ENCODE peak calls at places on chromosomes 4 and X, in seven cellular contexts. One of them, this sample, is unnamed.

GRCh38 chrX:12954981-12955380 is 19.9 kb upstream of the TMSB4X start:
- DNase-seq in AG09309: no peak
- DNase-seq in pancreas: no peak
- DNase-seq in IMR-90: no peak
- DNase-seq in suprapubic skin: no peak
- DNase-seq in lower lobe of right lung: no peak
- DNase-seq in cardiac muscle cell: no peak
- DNase-seq in this sample: no peak

GRCh38 chrX:150063673-150064072 is 125.4 kb upstream of the EOLA2 start:
- DNase-seq in cardiac muscle cell: no peak
- DNase-seq in pancreas: no peak
- DNase-seq in suprapubic skin: no peak
- DNase-seq in AG09309: no peak
- DNase-seq in lower lobe of right lung: no peak
- DNase-seq in IMR-90: no peak
- DNase-seq in this sample: no peak

GRCh38 chr4:89752932-89753598 is 83.9 kb downstream of the SNCA start:
- DNase-seq in pancreas: peak; percentile 8
- DNase-seq in suprapubic skin: no peak
- DNase-seq in IMR-90: peak; percentile 92
- DNase-seq in cardiac muscle cell: no peak
- DNase-seq in AG09309: peak; percentile 64
- DNase-seq in lower lobe of right lung: no peak
- DNase-seq in this sample: peak; percentile 87

GRCh38 chrX:9566150-9566621 is 101.3 kb downstream of the TBL1X start:
- DNase-seq in IMR-90: peak; percentile 91
- DNase-seq in lower lobe of right lung: no peak
- DNase-seq in AG09309: peak; percentile 34
- DNase-seq in cardiac muscle cell: no peak
- DNase-seq in suprapubic skin: no peak
- DNase-seq in pancreas: peak; percentile 57
- DNase-seq in this sample: peak; percentile 87

GRCh38 chrX:125205918-125206665 is 113.6 kb upstream of the TEX13C start:
- DNase-seq in AG09309: no peak
- DNase-seq in cardiac muscle cell: peak; percentile 54
- DNase-seq in IMR-90: no peak
- DNase-seq in suprapubic skin: no peak
- DNase-seq in lower lobe of right lung: no peak
- DNase-seq in pancreas: peak; percentile 8
- DNase-seq in this sample: no peak

GRCh38 chr4:149296503-149296902 is 519.1 kb downstream of the IQCM start:
- DNase-seq in AG09309: no peak
- DNase-seq in IMR-90: no peak
- DNase-seq in cardiac muscle cell: peak; percentile 30
- DNase-seq in pancreas: no peak
- DNase-seq in lower lobe of right lung: no peak
- DNase-seq in suprapubic skin: no peak
- DNase-seq in this sample: no peak

GRCh38 chr4:75527482-75527881 is 13.2 kb downstream of the THAP6 start:
- DNase-seq in lower lobe of right lung: no peak
- DNase-seq in AG09309: no peak
- DNase-seq in cardiac muscle cell: no peak
- DNase-seq in pancreas: no peak
- DNase-seq in IMR-90: no peak
- DNase-seq in suprapubic skin: no peak
- DNase-seq in this sample: no peak

GRCh38 chrX:23742693-23743622 is at the start of gene ACOT9:
- DNase-seq in suprapubic skin: peak; percentile 95
- DNase-seq in cardiac muscle cell: peak; percentile 89
- DNase-seq in AG09309: peak; percentile 74
- DNase-seq in lower lobe of right lung: peak; percentile 95
- DNase-seq in IMR-90: peak; percentile 95
- DNase-seq in pancreas: peak; percentile 86
- DNase-seq in this sample: peak; percentile 93

GRCh38 chr4:7389101-7389701 is 45.5 kb downstream of the PSAPL1 start:
- DNase-seq in suprapubic skin: peak; percentile 69
- DNase-seq in AG09309: no peak
- DNase-seq in lower lobe of right lung: peak; percentile 44
- DNase-seq in pancreas: no peak
- DNase-seq in IMR-90: no peak
- DNase-seq in cardiac muscle cell: no peak
- DNase-seq in this sample: no peak

GRCh38 chr4:63901311-63901710 is 507.9 kb downstream of the TECRL start:
- DNase-seq in IMR-90: no peak
- DNase-seq in suprapubic skin: no peak
- DNase-seq in AG09309: no peak
- DNase-seq in lower lobe of right lung: no peak
- DNase-seq in pancreas: no peak
- DNase-seq in cardiac muscle cell: no peak
- DNase-seq in this sample: no peak

GRCh38 chr4:168394556-168394955 is 76.0 kb upstream of the DDX60 start:
- DNase-seq in cardiac muscle cell: no peak
- DNase-seq in IMR-90: no peak
- DNase-seq in pancreas: no peak
- DNase-seq in AG09309: no peak
- DNase-seq in lower lobe of right lung: no peak
- DNase-seq in suprapubic skin: no peak
- DNase-seq in this sample: no peak

GRCh38 chr4:6377626-6378492 is 94.6 kb downstream of the PPP2R2C start:
- DNase-seq in cardiac muscle cell: no peak
- DNase-seq in suprapubic skin: no peak
- DNase-seq in pancreas: no peak
- DNase-seq in AG09309: no peak
- DNase-seq in lower lobe of right lung: peak; percentile 36
- DNase-seq in IMR-90: no peak
- DNase-seq in this sample: no peak

GRCh38 chrX:131987252-131987651 is 35.9 kb upstream of the STK26 start:
- DNase-seq in IMR-90: no peak
- DNase-seq in AG09309: no peak
- DNase-seq in suprapubic skin: no peak
- DNase-seq in lower lobe of right lung: no peak
- DNase-seq in cardiac muscle cell: no peak
- DNase-seq in pancreas: no peak
- DNase-seq in this sample: no peak

GRCh38 chr4:101288365-101289145 is 58.8 kb downstream of the PPP3CA start:
- DNase-seq in lower lobe of right lung: no peak
- DNase-seq in IMR-90: peak; percentile 32
- DNase-seq in cardiac muscle cell: no peak
- DNase-seq in suprapubic skin: no peak
- DNase-seq in pancreas: no peak
- DNase-seq in AG09309: no peak
- DNase-seq in this sample: no peak

GRCh38 chrX:31215277-31215815 is 143.5 kb upstream of the FTHL17 start:
- DNase-seq in cardiac muscle cell: no peak
- DNase-seq in suprapubic skin: no peak
- DNase-seq in pancreas: no peak
- DNase-seq in IMR-90: no peak
- DNase-seq in AG09309: no peak
- DNase-seq in lower lobe of right lung: no peak
- DNase-seq in this sample: no peak

GRCh38 chrX:31217111-31217510 is 145.3 kb upstream of the FTHL17 start:
- DNase-seq in IMR-90: no peak
- DNase-seq in cardiac muscle cell: no peak
- DNase-seq in AG09309: no peak
- DNase-seq in lower lobe of right lung: no peak
- DNase-seq in pancreas: no peak
- DNase-seq in suprapubic skin: no peak
- DNase-seq in this sample: no peak

GRCh38 chrX:31209005-31209612 is 137.3 kb upstream of the FTHL17 start:
- DNase-seq in pancreas: no peak
- DNase-seq in suprapubic skin: no peak
- DNase-seq in lower lobe of right lung: no peak
- DNase-seq in IMR-90: peak; percentile 38
- DNase-seq in AG09309: peak; percentile 48
- DNase-seq in cardiac muscle cell: no peak
- DNase-seq in this sample: no peak

GRCh38 chrX:31212856-31213748 is 141.3 kb upstream of the FTHL17 start:
- DNase-seq in suprapubic skin: no peak
- DNase-seq in pancreas: no peak
- DNase-seq in cardiac muscle cell: no peak
- DNase-seq in IMR-90: no peak
- DNase-seq in AG09309: no peak
- DNase-seq in lower lobe of right lung: no peak
- DNase-seq in this sample: no peak

GRCh38 chrX:31213941-31214340 is 142.1 kb upstream of the FTHL17 start:
- DNase-seq in cardiac muscle cell: peak; percentile 28
- DNase-seq in lower lobe of right lung: no peak
- DNase-seq in suprapubic skin: no peak
- DNase-seq in AG09309: no peak
- DNase-seq in IMR-90: peak; percentile 19
- DNase-seq in pancreas: peak; percentile 36
- DNase-seq in this sample: peak; percentile 14
- H3K4me3 ChIP-seq in cardiac muscle cell: no peak overlapping the region
- H3K4me3 ChIP-seq in lower lobe of right lung: no peak overlapping the region
- H3K4me3 ChIP-seq in suprapubic skin: no peak overlapping the region
- H3K4me3 ChIP-seq in AG09309: no peak overlapping the region
- H3K4me3 ChIP-seq in IMR-90: no peak overlapping the region
- H3K4me3 ChIP-seq in pancreas: no peak overlapping the region
- H3K4me3 ChIP-seq in this sample: no peak overlapping the region

GRCh38 chr4:77043507-77044131 is 32.2 kb downstream of the CCNI start:
- DNase-seq in cardiac muscle cell: no peak
- DNase-seq in suprapubic skin: no peak
- DNase-seq in IMR-90: peak; percentile 42
- DNase-seq in pancreas: no peak
- DNase-seq in AG09309: no peak
- DNase-seq in lower lobe of right lung: no peak
- DNase-seq in this sample: peak; percentile 81

GRCh38 chr4:77044458-77045124 is 31.2 kb downstream of the CCNI start:
- DNase-seq in IMR-90: peak; percentile 80
- DNase-seq in lower lobe of right lung: no peak
- DNase-seq in suprapubic skin: no peak
- DNase-seq in pancreas: no peak
- DNase-seq in cardiac muscle cell: peak; percentile 41
- DNase-seq in AG09309: no peak
- DNase-seq in this sample: peak; percentile 70

GRCh38 chr4:77050962-77051361 is 24.8 kb downstream of the CCNI start:
- DNase-seq in pancreas: no peak
- DNase-seq in suprapubic skin: no peak
- DNase-seq in lower lobe of right lung: no peak
- DNase-seq in cardiac muscle cell: no peak
- DNase-seq in AG09309: no peak
- DNase-seq in IMR-90: no peak
- DNase-seq in this sample: peak; percentile 54

GRCh38 chr4:77045490-77045889 is 30.3 kb downstream of the CCNI start:
- DNase-seq in lower lobe of right lung: no peak
- DNase-seq in cardiac muscle cell: peak; percentile 23
- DNase-seq in AG09309: no peak
- DNase-seq in pancreas: no peak
- DNase-seq in IMR-90: peak; percentile 49
- DNase-seq in suprapubic skin: no peak
- DNase-seq in this sample: no peak

GRCh38 chr4:77047037-77047436 is 28.8 kb downstream of the CCNI start:
- DNase-seq in lower lobe of right lung: no peak
- DNase-seq in suprapubic skin: no peak
- DNase-seq in AG09309: no peak
- DNase-seq in cardiac muscle cell: no peak
- DNase-seq in pancreas: no peak
- DNase-seq in IMR-90: peak; percentile 44
- DNase-seq in this sample: no peak
- TF ChIP-seq CTCF in lower lobe of right lung: no peak
- TF ChIP-seq CTCF in suprapubic skin: no peak
- TF ChIP-seq CTCF in AG09309: peak; percentile 28
- TF ChIP-seq CTCF in cardiac muscle cell: peak; percentile 39
- TF ChIP-seq CTCF in pancreas: peak; percentile 6
- TF ChIP-seq CTCF in IMR-90: peak; percentile 44
- TF ChIP-seq CTCF in this sample: peak; percentile 54

GRCh38 chr4:146194212-146194611 is 18.7 kb downstream of the LSM6 start:
- DNase-seq in AG09309: no peak
- DNase-seq in cardiac muscle cell: no peak
- DNase-seq in suprapubic skin: no peak
- DNase-seq in IMR-90: no peak
- DNase-seq in pancreas: no peak
- DNase-seq in lower lobe of right lung: no peak
- DNase-seq in this sample: no peak
- H3K4me3 ChIP-seq in AG09309: no peak overlapping the region
- H3K4me3 ChIP-seq in cardiac muscle cell: no peak overlapping the region
- H3K4me3 ChIP-seq in suprapubic skin: no peak overlapping the region
- H3K4me3 ChIP-seq in IMR-90: no peak overlapping the region
- H3K4me3 ChIP-seq in pancreas: no peak overlapping the region
- H3K4me3 ChIP-seq in lower lobe of right lung: no peak overlapping the region
- H3K4me3 ChIP-seq in this sample: no peak overlapping the region

GRCh38 chr4:31692407-31692940 is 972.3 kb downstream of the PCDH7 start:
- DNase-seq in cardiac muscle cell: no peak
- DNase-seq in lower lobe of right lung: no peak
- DNase-seq in pancreas: no peak
- DNase-seq in IMR-90: no peak
- DNase-seq in suprapubic skin: no peak
- DNase-seq in AG09309: no peak
- DNase-seq in this sample: no peak
- TF ChIP-seq CTCF in cardiac muscle cell: peak; percentile 24
- TF ChIP-seq CTCF in lower lobe of right lung: no peak
- TF ChIP-seq CTCF in pancreas: no peak
- TF ChIP-seq CTCF in IMR-90: peak; percentile 21
- TF ChIP-seq CTCF in suprapubic skin: no peak
- TF ChIP-seq CTCF in AG09309: peak; percentile 33
- TF ChIP-seq CTCF in this sample: no peak

GRCh38 chrX:11754958-11755645 is 2.9 kb upstream of the MSL3 start:
- DNase-seq in cardiac muscle cell: no peak
- DNase-seq in AG09309: no peak
- DNase-seq in pancreas: no peak
- DNase-seq in suprapubic skin: no peak
- DNase-seq in lower lobe of right lung: no peak
- DNase-seq in IMR-90: no peak
- DNase-seq in this sample: no peak

GRCh38 chrX:11757397-11757728 is 674 bp upstream of the MSL3 start:
- DNase-seq in cardiac muscle cell: no peak
- DNase-seq in IMR-90: no peak
- DNase-seq in lower lobe of right lung: no peak
- DNase-seq in AG09309: no peak
- DNase-seq in pancreas: no peak
- DNase-seq in suprapubic skin: no peak
- DNase-seq in this sample: no peak

GRCh38 chrX:11756354-11757318 is 1.4 kb upstream of the MSL3 start:
- DNase-seq in IMR-90: no peak
- DNase-seq in suprapubic skin: no peak
- DNase-seq in pancreas: no peak
- DNase-seq in lower lobe of right lung: no peak
- DNase-seq in AG09309: no peak
- DNase-seq in cardiac muscle cell: no peak
- DNase-seq in this sample: no peak

GRCh38 chrX:11753668-11754067 is 4.4 kb upstream of the MSL3 start:
- DNase-seq in pancreas: no peak
- DNase-seq in AG09309: no peak
- DNase-seq in cardiac muscle cell: no peak
- DNase-seq in suprapubic skin: no peak
- DNase-seq in lower lobe of right lung: no peak
- DNase-seq in IMR-90: no peak
- DNase-seq in this sample: no peak

GRCh38 chrX:11755724-11756123 is 2.3 kb upstream of the MSL3 start:
- DNase-seq in AG09309: no peak
- DNase-seq in cardiac muscle cell: no peak
- DNase-seq in suprapubic skin: no peak
- DNase-seq in pancreas: no peak
- DNase-seq in lower lobe of right lung: no peak
- DNase-seq in IMR-90: no peak
- DNase-seq in this sample: no peak
- H3K4me3 ChIP-seq in AG09309: no peak overlapping the region
- H3K4me3 ChIP-seq in cardiac muscle cell: no peak overlapping the region
- H3K4me3 ChIP-seq in suprapubic skin: no peak overlapping the region
- H3K4me3 ChIP-seq in pancreas: no peak overlapping the region
- H3K4me3 ChIP-seq in lower lobe of right lung: no peak overlapping the region
- H3K4me3 ChIP-seq in IMR-90: no peak overlapping the region
- H3K4me3 ChIP-seq in this sample: no peak overlapping the region